ENCODE peak calls at places on chromosomes 12 and 14, in eight cellular contexts. X is uterus, P is brain microvascular endothelial cell, D is lower leg skin, A is PC-9, C is neural progenitor cell, R is lower lobe of right lung, L is keratinocyte. W is an unnamed sample.

GRCh38 chr14:67837011-67837624 is 17.5 kb downstream of the RAD51B start:
- DNase-seq in X (no peak), P (peak), D (no peak), A (peak), C (peak), R (no peak), L (no peak), W (no peak)

GRCh38 chr14:70872678-70873020 is 34.6 kb upstream of the PCNX1 start:
- DNase-seq in X (no peak), P (no peak), D (no peak), A (no peak), C (no peak), R (no peak), L (no peak), W (no peak)

GRCh38 chr12:102811125-102811737 is 105.8 kb downstream of the PAH start:
- DNase-seq in X (peak), P (no peak), D (no peak), A (no peak), C (peak), R (no peak), L (no peak), W (no peak)

GRCh38 chr12:6036509-6036908 is 88.0 kb downstream of the VWF start:
- DNase-seq in X (no peak), P (no peak), D (no peak), A (no peak), C (no peak), R (no peak), L (no peak), W (no peak)

GRCh38 chr12:124694250-124694649 is 126.8 kb upstream of the NCOR2 start:
- DNase-seq in X (no peak), P (no peak), D (no peak), A (no peak), C (no peak), R (no peak), L (no peak), W (no peak)

GRCh38 chr12:65663648-65664047 is 160.6 kb upstream of the HMGA2 start:
- DNase-seq in X (no peak), P (no peak), D (no peak), A (no peak), C (no peak), R (no peak), L (no peak), W (no peak)

GRCh38 chr14:92847220-92848148 is 53.4 kb downstream of the GOLGA5 start:
- DNase-seq in X (no peak), P (no peak), D (no peak), A (no peak), C (no peak), R (no peak), L (no peak), W (no peak)

GRCh38 chr12:46664771-46665287 is 161.0 kb downstream of the SLC38A4 start:
- DNase-seq in X (no peak), P (peak), D (no peak), A (peak), C (no peak), R (no peak), L (no peak), W (no peak)

GRCh38 chr14:29925106-29925722 is 2.4 kb downstream of the PRKD1 start:
- DNase-seq in X (no peak), P (peak), D (no peak), A (no peak), C (peak), R (no peak), L (no peak), W (no peak)

GRCh38 chr14:55684956-55685584 is 105.1 kb downstream of the KTN1 start:
- DNase-seq in X (no peak), P (no peak), D (no peak), A (no peak), C (no peak), R (no peak), L (no peak), W (no peak)

GRCh38 chr14:93337143-93337753 is 4.4 kb upstream of the BTBD7 start:
- DNase-seq in X (no peak), P (no peak), D (no peak), A (no peak), C (no peak), R (no peak), L (no peak), W (no peak)

GRCh38 chr12:132619301-132620112 is 931 bp downstream of the P2RX2 start:
- DNase-seq in X (no peak), P (no peak), D (no peak), A (no peak), C (no peak), R (no peak), L (no peak), W (peak)

GRCh38 chr12:107986183-107986582 is 142.9 kb upstream of the WSCD2 start:
- DNase-seq in X (no peak), P (no peak), D (no peak), A (no peak), C (no peak), R (no peak), L (no peak), W (no peak)

GRCh38 chr14:30402846-30403245 is 156.1 kb upstream of the G2E3 start:
- DNase-seq in X (no peak), P (no peak), D (no peak), A (no peak), C (no peak), R (no peak), L (no peak), W (no peak)

GRCh38 chr12:55728185-55728931 is 451 bp downstream of the CD63 start:
- DNase-seq in X (peak), P (no peak), D (peak), A (peak), C (peak), R (peak), L (no peak), W (no peak)

GRCh38 chr12:50142993-50143392 is 24.2 kb downstream of the CERS5 start:
- DNase-seq in X (no peak), P (no peak), D (peak), A (no peak), C (no peak), R (no peak), L (no peak), W (no peak)

GRCh38 chr14:22820731-22821130 is 5.5 kb upstream of the SLC7A7 start:
- DNase-seq in X (no peak), P (no peak), D (no peak), A (peak), C (no peak), R (no peak), L (no peak), W (no peak)

GRCh38 chr14:25431211-25432076 is 381.5 kb upstream of the STXBP6 start:
- DNase-seq in X (no peak), P (no peak), D (no peak), A (no peak), C (peak), R (no peak), L (no peak), W (no peak)
- TF ChIP-seq CTCF in X (no peak), P (no peak), D (no peak), A (peak), C (peak), R (peak), L (no peak), W (peak)

GRCh38 chr14:99524804-99525698 is 43.8 kb downstream of the CCNK start:
- DNase-seq in X (no peak), P (peak), D (no peak), A (no peak), C (peak), R (no peak), L (no peak), W (no peak)
- TF ChIP-seq CTCF in X (peak), P (peak), D (no peak), A (no peak), C (peak), R (peak), L (peak), W (peak)

GRCh38 chr12:114131824-114132223 is 165.7 kb upstream of the RBM19 start:
- DNase-seq in X (no peak), P (no peak), D (no peak), A (no peak), C (no peak), R (no peak), L (no peak), W (no peak)
- TF ChIP-seq CTCF in X (no peak), P (no peak), D (no peak), A (no peak), C (peak), R (no peak), L (no peak), W (no peak)

DNA sequence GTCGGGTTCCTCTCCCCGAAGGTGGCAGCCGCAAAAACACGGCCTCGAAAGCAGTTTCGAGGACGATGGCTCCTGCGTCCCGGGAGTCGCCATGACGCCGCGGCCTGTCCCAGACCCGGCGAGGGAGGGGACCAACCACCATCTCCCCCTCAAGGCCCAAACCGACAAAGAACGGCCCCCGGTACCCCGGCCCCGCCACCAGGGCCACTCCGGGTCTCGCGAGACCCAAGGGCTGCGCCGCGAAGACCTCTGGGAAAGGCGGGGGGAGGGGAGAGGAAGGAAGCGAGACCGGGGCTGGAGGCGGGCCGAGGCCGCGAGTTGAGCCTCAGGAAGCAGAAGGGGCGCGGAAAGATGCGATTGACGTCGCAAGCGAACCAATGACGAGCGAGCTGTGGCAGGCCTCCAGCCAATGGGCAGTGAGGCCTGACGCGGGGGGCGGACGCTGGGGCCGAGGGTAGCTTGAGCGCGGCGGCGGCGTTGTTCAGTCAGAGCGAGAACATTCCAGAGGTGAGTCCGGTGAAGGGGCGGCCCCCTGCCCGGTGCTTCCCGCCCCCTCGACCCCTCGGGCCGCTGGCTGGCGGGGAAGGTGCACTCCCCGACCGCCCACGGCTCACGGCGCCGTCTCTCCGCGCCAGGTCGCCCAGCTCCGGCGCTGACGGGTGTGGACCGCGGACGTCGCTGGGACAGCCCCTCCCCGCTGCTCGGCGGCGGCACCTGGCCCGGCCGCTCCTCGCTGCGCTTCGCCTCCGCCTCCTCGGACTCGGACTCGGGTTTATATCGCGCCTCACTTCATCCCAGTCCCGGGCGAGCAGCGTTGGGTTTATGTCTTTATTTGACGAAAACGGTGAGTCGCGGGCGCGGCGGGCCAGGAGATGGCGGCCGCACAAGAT is at the start of gene EIF5:
- DNase-seq in X (peak), P (peak), D (peak), A (peak), C (peak), R (peak), L (peak), W (peak)
- TF ChIP-seq CTCF in X (peak), P (peak), D (no peak), A (no peak), C (peak), R (no peak), L (no peak), W (peak)